ENCODE peak calls at places on chromosomes 11 and 22, in seven cellular contexts. S is ELF-1, C is WTC11, W is immature natural killer cell, K is NCI-H460, F is A549, Y is body of pancreas. R is an unnamed sample.

GRCh38 chr22:22706253-22706940 is 62.0 kb downstream of the GGTLC2 start:
- DNase-seq in S (no peak), C (no peak), W (no peak), K (no peak), F (no peak), Y (no peak), R (no peak)

GRCh38 chr11:31913985-31914384 is 102.9 kb upstream of the PAX6 start:
- DNase-seq in S (no peak), C (no peak), W (no peak), K (no peak), F (no peak), Y (no peak), R (no peak)

GRCh38 chr11:17760102-17761029 is 25.8 kb downstream of the KCNC1 start:
- DNase-seq in S (peak), C (peak), W (no peak), K (peak), F (peak), Y (peak), R (peak)

GRCh38 chr11:88377151-88377550 is 39.6 kb upstream of the CTSC start:
- DNase-seq in S (no peak), C (no peak), W (no peak), K (no peak), F (no peak), Y (no peak), R (no peak)

GRCh38 chr22:33302049-33302545 is 243.9 kb upstream of the SYN3 start:
- DNase-seq in S (peak), C (peak), W (peak), K (peak), F (peak), Y (peak), R (peak)

GRCh38 chr22:39556970-39557811 is 13.4 kb upstream of the CACNA1I start:
- DNase-seq in S (no peak), C (no peak), W (no peak), K (no peak), F (peak), Y (no peak), R (peak)

GRCh38 chr22:42610211-42610610 is 4.5 kb downstream of the POLDIP3 start:
- DNase-seq in S (no peak), C (no peak), W (no peak), K (no peak), F (no peak), Y (no peak), R (no peak)

GRCh38 chr11:95144313-95145235 is 54.9 kb downstream of the ENDOD1 start:
- DNase-seq in S (no peak), C (no peak), W (no peak), K (no peak), F (no peak), Y (no peak), R (no peak)

GRCh38 chr11:45104790-45105084 is 41.7 kb upstream of the PRDM11 start:
- DNase-seq in S (no peak), C (no peak), W (no peak), K (no peak), F (no peak), Y (no peak), R (no peak)

GRCh38 chr11:117239295-117239694 is 6.8 kb downstream of the RNF214 start:
- DNase-seq in S (no peak), C (no peak), W (no peak), K (no peak), F (peak), Y (no peak), R (no peak)